ENCODE peak calls at places on chromosomes 11 and 22, in seven cellular contexts. One of them, this sample, is unnamed.

GRCh38 chr11:69172674-69173073 is 16.9 kb downstream of the SMIM38 start:
- DNase-seq in fibroblast of lung: peak; percentile 12
- DNase-seq in posterior cingulate gyrus: peak; percentile 11
- DNase-seq in WTC11: no peak
- DNase-seq in left cardiac atrium: no peak
- DNase-seq in activated T-cell treated with anti-CD3 and anti-CD28 coated beads, Interleukin-2, amount 50 U/mL, for 48 hours: no peak
- DNase-seq in caudate nucleus: no peak
- DNase-seq in this sample: peak; percentile 3

GRCh38 chr11:47413351-47413750 is 5.0 kb downstream of the SLC39A13 start:
- DNase-seq in left cardiac atrium: no peak
- DNase-seq in fibroblast of lung: no peak
- DNase-seq in posterior cingulate gyrus: no peak
- DNase-seq in WTC11: no peak
- DNase-seq in caudate nucleus: no peak
- DNase-seq in activated T-cell treated with anti-CD3 and anti-CD28 coated beads, Interleukin-2, amount 50 U/mL, for 48 hours: no peak
- DNase-seq in this sample: peak; percentile 78

GRCh38 chr22:37623075-37624016 is 14.7 kb downstream of the GGA1 start:
- DNase-seq in activated T-cell treated with anti-CD3 and anti-CD28 coated beads, Interleukin-2, amount 50 U/mL, for 48 hours: peak; percentile 85
- DNase-seq in WTC11: peak; percentile 88
- DNase-seq in posterior cingulate gyrus: peak; percentile 94
- DNase-seq in left cardiac atrium: peak; percentile 71
- DNase-seq in fibroblast of lung: peak; percentile 57
- DNase-seq in caudate nucleus: peak; percentile 28
- DNase-seq in this sample: peak; percentile 92

GRCh38 chr11:14544611-14545010 is 24.4 kb upstream of the PSMA1 start:
- DNase-seq in posterior cingulate gyrus: no peak
- DNase-seq in WTC11: no peak
- DNase-seq in left cardiac atrium: no peak
- DNase-seq in fibroblast of lung: peak; percentile 78
- DNase-seq in activated T-cell treated with anti-CD3 and anti-CD28 coated beads, Interleukin-2, amount 50 U/mL, for 48 hours: no peak
- DNase-seq in caudate nucleus: no peak
- DNase-seq in this sample: no peak

GRCh38 chr11:36051235-36052072 is 107.6 kb downstream of the LDLRAD3 start:
- DNase-seq in caudate nucleus: no peak
- DNase-seq in activated T-cell treated with anti-CD3 and anti-CD28 coated beads, Interleukin-2, amount 50 U/mL, for 48 hours: no peak
- DNase-seq in left cardiac atrium: no peak
- DNase-seq in WTC11: no peak
- DNase-seq in fibroblast of lung: no peak
- DNase-seq in posterior cingulate gyrus: no peak
- DNase-seq in this sample: no peak

GRCh38 chr11:6238902-6239301 is at the start of gene CNGA4:
- DNase-seq in left cardiac atrium: no peak
- DNase-seq in fibroblast of lung: no peak
- DNase-seq in WTC11: no peak
- DNase-seq in activated T-cell treated with anti-CD3 and anti-CD28 coated beads, Interleukin-2, amount 50 U/mL, for 48 hours: no peak
- DNase-seq in posterior cingulate gyrus: no peak
- DNase-seq in caudate nucleus: no peak
- DNase-seq in this sample: no peak

GRCh38 chr22:25696763-25697710 is 45.0 kb upstream of the MYO18B start:
- DNase-seq in left cardiac atrium: no peak
- DNase-seq in posterior cingulate gyrus: no peak
- DNase-seq in WTC11: no peak
- DNase-seq in activated T-cell treated with anti-CD3 and anti-CD28 coated beads, Interleukin-2, amount 50 U/mL, for 48 hours: no peak
- DNase-seq in caudate nucleus: no peak
- DNase-seq in fibroblast of lung: no peak
- DNase-seq in this sample: no peak

GRCh38 chr11:127859941-127860354 is 727.4 kb downstream of the ETS1 start:
- DNase-seq in activated T-cell treated with anti-CD3 and anti-CD28 coated beads, Interleukin-2, amount 50 U/mL, for 48 hours: no peak
- DNase-seq in caudate nucleus: no peak
- DNase-seq in left cardiac atrium: no peak
- DNase-seq in posterior cingulate gyrus: no peak
- DNase-seq in WTC11: no peak
- DNase-seq in fibroblast of lung: no peak
- DNase-seq in this sample: no peak

GRCh38 chr11:47070769-47071168 is 105.9 kb downstream of the ARFGAP2 start:
- DNase-seq in fibroblast of lung: no peak
- DNase-seq in caudate nucleus: no peak
- DNase-seq in left cardiac atrium: no peak
- DNase-seq in posterior cingulate gyrus: no peak
- DNase-seq in WTC11: no peak
- DNase-seq in activated T-cell treated with anti-CD3 and anti-CD28 coated beads, Interleukin-2, amount 50 U/mL, for 48 hours: no peak
- DNase-seq in this sample: no peak

GRCh38 chr11:373716-374551 is 4.6 kb downstream of the B4GALNT4 start:
- DNase-seq in caudate nucleus: peak; percentile 55
- DNase-seq in posterior cingulate gyrus: peak; percentile 93
- DNase-seq in fibroblast of lung: no peak
- DNase-seq in activated T-cell treated with anti-CD3 and anti-CD28 coated beads, Interleukin-2, amount 50 U/mL, for 48 hours: no peak
- DNase-seq in WTC11: no peak
- DNase-seq in left cardiac atrium: no peak
- DNase-seq in this sample: no peak

GRCh38 chr11:115333106-115333505 is 171.1 kb downstream of the CADM1 start:
- DNase-seq in left cardiac atrium: no peak
- DNase-seq in fibroblast of lung: no peak
- DNase-seq in activated T-cell treated with anti-CD3 and anti-CD28 coated beads, Interleukin-2, amount 50 U/mL, for 48 hours: no peak
- DNase-seq in caudate nucleus: no peak
- DNase-seq in posterior cingulate gyrus: no peak
- DNase-seq in WTC11: no peak
- DNase-seq in this sample: no peak

GRCh38 chr11:3014314-3014938 is 22.3 kb upstream of the NAP1L4 start:
- DNase-seq in activated T-cell treated with anti-CD3 and anti-CD28 coated beads, Interleukin-2, amount 50 U/mL, for 48 hours: peak; percentile 74
- DNase-seq in left cardiac atrium: no peak
- DNase-seq in fibroblast of lung: no peak
- DNase-seq in WTC11: no peak
- DNase-seq in caudate nucleus: no peak
- DNase-seq in posterior cingulate gyrus: no peak
- DNase-seq in this sample: no peak

This sample was measured in left lung.